ENCODE peak calls at places on chromosomes 16 and 17, in nine cellular contexts. I is KG1, Q is HEK293T, C is vagina, B is HFFc6, N is heart left ventricle, V is activated B cell treated with CpG ODN at 0.5 μM for 24 hours, M is Calu3, H is KBM-7. U is an unnamed sample.

GRCh38 chr17:77600346-77600745 is 358.2 kb upstream of the TNRC6C start:
- DNase-seq in B (no peak), Q (no peak), N (no peak), C (no peak), H (no peak), I (no peak), M (no peak), V (no peak), U (no peak)

GRCh38 chr16:48916566-48916965 is 306.6 kb upstream of the N4BP1 start:
- DNase-seq in B (no peak), V (no peak), C (no peak), I (no peak), Q (no peak), H (no peak), M (no peak), N (no peak), U (no peak)

GRCh38 chr17:9224485-9224884 is 203.2 kb downstream of the NTN1 start:
- DNase-seq in H (no peak), C (no peak), Q (no peak), N (no peak), I (no peak), M (no peak), B (no peak), V (no peak), U (peak)

GRCh38 chr17:208429-208828 is 27.0 kb upstream of the DOC2B start:
- DNase-seq in H (no peak), M (no peak), N (no peak), V (no peak), C (no peak), Q (no peak), B (no peak), I (no peak), U (no peak)

GRCh38 chr17:39231587-39232551 is 6.1 kb upstream of the STAC2 start:
- DNase-seq in I (peak), M (peak), Q (peak), V (no peak), B (peak), C (no peak), N (peak), H (peak), U (no peak)

GRCh38 chr17:12765544-12765943 is 23.8 kb upstream of the ARHGAP44 start:
- DNase-seq in Q (no peak), N (peak), B (peak), H (no peak), V (no peak), M (peak), I (no peak), C (no peak), U (peak)

GRCh38 chr16:11114366-11115164 is 141.4 kb downstream of the SOCS1 start:
- DNase-seq in B (no peak), H (peak), C (no peak), Q (no peak), N (no peak), I (no peak), M (no peak), V (no peak), U (no peak)

GRCh38 chr17:64694207-64694606 is 32.1 kb upstream of the SMURF2 start:
- DNase-seq in H (no peak), B (peak), M (peak), N (peak), Q (no peak), C (no peak), V (no peak), I (no peak), U (peak)

GRCh38 chr17:62172492-62173291 is 107.6 kb upstream of the MED13 start:
- DNase-seq in B (no peak), H (no peak), V (no peak), Q (no peak), N (no peak), C (no peak), I (no peak), M (no peak), U (no peak)